ENCODE peak calls at places on chromosome 1, in nine cellular contexts. O is sigmoid colon, B is tibial nerve, E is breast epithelium, P is adrenal gland, L is HepG2, I is heart left ventricle, F is ovary, S is HCT116. V is an unnamed sample.

GRCh38 chr1:6260433-6260934 is 414 bp downstream of the GPR153 start:
- DNase-seq in F (peak; percentile 47), I (peak; percentile 30), B (no peak), L (no peak), P (no peak), O (peak; percentile 77), E (no peak), S (no peak), V (no peak)

GRCh38 chr1:154014154-154014910 is 23.8 kb downstream of the RPS27 start:
- DNase-seq in E (no peak), B (no peak), F (no peak), P (no peak), I (no peak), L (no peak), S (no peak), O (no peak), V (no peak)

GRCh38 chr1:153795934-153796785 is 21.0 kb downstream of the SLC27A3 start:
- DNase-seq in L (no peak), I (no peak), F (peak; percentile 10), O (peak; percentile 56), P (peak; percentile 48), S (no peak), B (no peak), E (no peak), V (no peak)

GRCh38 chr1:27418786-27419185 is 26.4 kb downstream of the GPR3 start:
- DNase-seq in B (no peak), I (no peak), O (no peak), S (no peak), E (no peak), L (no peak), P (no peak), F (no peak), V (no peak)

GRCh38 chr1:150931773-150932172 is 5.6 kb downstream of the SETDB1 start:
- DNase-seq in E (no peak), P (no peak), L (no peak), S (no peak), I (no peak), O (no peak), B (no peak), F (no peak), V (no peak)

GRCh38 chr1:229305402-229305801 is 34.5 kb downstream of the RAB4A start:
- DNase-seq in E (no peak), F (no peak), S (no peak), L (no peak), P (no peak), O (no peak), B (no peak), I (no peak), V (no peak)

GRCh38 chr1:6062670-6063069 is 17.0 kb downstream of the KCNAB2 start:
- DNase-seq in O (no peak), B (no peak), E (no peak), F (no peak), P (no peak), S (no peak), L (no peak), I (no peak), V (no peak)

GRCh38 chr1:16067127-16067768 is 6.2 kb downstream of the FAM131C start:
- DNase-seq in P (peak; percentile 95), S (no peak), L (peak; percentile 61), F (no peak), I (no peak), B (no peak), O (no peak), E (no peak), V (no peak)

GRCh38 chr1:192448026-192448578 is 127.5 kb upstream of the RGS1 start:
- DNase-seq in O (no peak), S (no peak), I (no peak), P (no peak), L (no peak), F (no peak), E (no peak), B (no peak), V (no peak)

GRCh38 chr1:227883641-227884301 is 64.0 kb downstream of the WNT9A start:
- DNase-seq in I (no peak), S (no peak), E (no peak), F (peak; percentile 6), O (peak; percentile 55), P (peak; percentile 28), L (no peak), B (no peak), V (peak; percentile 66)

GRCh38 chr1:66337249-66337648 is 196.7 kb upstream of the SGIP1 start:
- DNase-seq in O (no peak), I (no peak), F (no peak), E (no peak), S (no peak), L (no peak), B (no peak), P (no peak), V (peak; percentile 79)

GRCh38 chr1:22414244-22414751 is 37.4 kb upstream of the ZBTB40 start:
- DNase-seq in O (no peak), S (no peak), B (no peak), I (no peak), P (peak; percentile 85), F (peak; percentile 60), E (peak; percentile 77), L (peak; percentile 95), V (no peak)

GRCh38 chr1:36369472-36369871 is 16.3 kb downstream of the STK40 start:
- DNase-seq in O (no peak), E (no peak), I (no peak), P (no peak), L (no peak), S (no peak), F (no peak), B (no peak), V (no peak)

GRCh38 chr1:36377776-36378175 is 7.9 kb downstream of the STK40 start:
- DNase-seq in O (no peak), S (no peak), E (no peak), B (no peak), P (no peak), L (no peak), F (no peak), I (no peak), V (no peak)

GRCh38 chr1:36367798-36368197 is 17.9 kb downstream of the STK40 start:
- DNase-seq in S (no peak), I (no peak), O (no peak), L (no peak), B (no peak), F (no peak), E (no peak), P (no peak), V (no peak)

GRCh38 chr1:36369061-36369470 is 16.7 kb downstream of the STK40 start:
- DNase-seq in I (peak; percentile 76), E (peak; percentile 80), L (peak; percentile 57), P (peak; percentile 92), F (peak; percentile 64), S (peak; percentile 43), B (peak; percentile 92), O (peak; percentile 86), V (peak; percentile 92)

DNA sequence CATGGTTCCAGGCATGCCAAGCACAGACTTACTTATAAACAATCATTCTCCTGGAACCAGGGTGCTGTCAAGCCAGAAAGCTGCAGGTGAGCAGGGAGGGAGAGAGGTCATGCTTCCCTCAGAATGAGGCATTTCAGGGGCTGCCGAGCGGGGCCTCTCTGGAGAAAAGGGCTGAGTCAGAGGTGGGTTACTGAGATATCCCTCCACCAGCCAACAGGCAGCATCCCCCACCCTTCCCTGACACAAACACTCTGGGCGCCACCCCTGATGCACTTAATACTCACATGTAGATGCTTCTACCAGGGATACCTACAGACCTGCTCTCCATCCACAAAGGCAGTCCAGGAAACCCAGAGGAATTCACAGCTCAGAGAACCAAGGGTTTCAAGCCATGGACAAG is 13.1 kb downstream of the STK40 start:
- DNase-seq in P (no peak), E (no peak), B (no peak), L (no peak), F (no peak), S (no peak), I (no peak), O (no peak), V (no peak)
- H3K4me1 ChIP-seq in P (peaks cover 49% of the 10 kb centered on the region), E (peaks cover 14% of the 10 kb centered on the region), B (peaks cover 74% of the 10 kb centered on the region), L (peaks cover 63% of the 10 kb centered on the region), F (peaks cover 26% of the 10 kb centered on the region), S (peaks cover 55% of the 10 kb centered on the region), I (peaks cover 80% of the 10 kb centered on the region), O (peaks cover 64% of the 10 kb centered on the region), V (peaks cover 100% of the 10 kb centered on the region)

DNA sequence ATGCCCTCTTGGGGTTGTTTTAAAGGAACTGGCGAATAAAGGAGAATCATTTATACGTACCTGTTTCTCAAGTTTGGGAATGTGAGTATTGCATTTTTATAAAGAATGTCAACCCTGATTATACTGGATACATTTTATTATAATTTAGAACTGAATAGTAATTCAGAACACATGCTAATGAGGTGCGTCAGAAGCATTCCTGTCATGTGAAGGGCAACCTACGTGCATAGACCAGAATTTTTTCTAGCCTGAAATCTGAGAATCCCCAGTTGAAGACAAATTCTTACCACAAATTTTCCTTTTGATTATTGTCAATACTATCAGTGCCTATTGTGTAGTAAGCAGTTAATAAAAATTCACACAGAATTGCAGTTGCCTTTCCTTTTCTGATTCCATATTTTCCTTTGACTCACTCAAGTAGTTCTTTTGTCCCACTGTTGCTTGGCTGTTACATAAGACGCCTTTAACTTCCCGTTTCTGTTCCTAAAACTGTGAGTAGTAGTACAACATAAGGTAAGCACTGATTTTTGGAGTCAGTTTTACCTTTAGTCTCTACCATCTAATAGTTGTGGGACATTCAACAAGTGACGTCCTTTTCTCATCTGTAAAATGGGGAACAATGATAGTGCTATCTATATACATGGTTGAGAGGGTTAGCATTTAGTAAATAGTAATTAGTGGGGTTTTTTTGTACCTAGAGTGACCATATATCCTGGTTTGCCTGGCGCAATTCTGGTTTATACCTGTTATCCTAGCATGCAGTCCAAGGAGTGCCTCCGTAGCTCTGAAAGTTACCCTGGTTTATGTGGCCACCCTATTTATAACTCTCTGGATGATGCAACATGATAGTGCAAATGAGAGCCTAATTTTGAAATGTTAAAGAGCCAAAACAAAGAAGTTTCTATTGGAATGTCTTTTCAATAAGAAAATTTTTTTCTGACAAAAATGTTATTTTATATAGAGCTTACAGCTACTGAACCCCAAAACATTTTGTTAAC is 5.4 kb downstream of the AHCYL1 start:
- DNase-seq in I (no peak), L (no peak), S (no peak), O (no peak), E (no peak), P (no peak), F (no peak), B (no peak), V (no peak)
- TF ChIP-seq POLR2A in I (no peak), L (no peak), S (no peak), O (no peak), E (no peak), P (no peak), F (no peak), B (no peak), V (no peak)

DNA sequence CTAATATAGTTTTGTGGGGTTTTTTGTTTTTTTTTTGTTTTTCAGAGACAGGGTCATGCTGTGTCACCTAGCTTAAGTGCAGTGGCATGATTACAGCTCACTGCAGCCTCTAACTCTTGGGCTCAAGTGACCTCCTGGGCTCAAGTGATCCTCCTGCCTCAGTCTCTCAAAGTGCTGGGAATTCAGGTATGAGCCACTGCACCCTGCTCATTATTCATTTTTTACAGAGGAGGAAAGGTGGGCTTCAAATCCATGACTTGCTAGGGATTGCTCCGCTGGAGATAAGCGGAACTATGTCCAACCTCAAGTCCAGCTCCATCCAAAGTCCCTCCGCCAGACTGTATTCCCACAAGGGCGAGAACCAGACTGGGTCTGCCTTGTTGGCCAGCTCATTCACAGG is 8.0 kb upstream of the SPOCD1 start:
- DNase-seq in L (no peak), S (no peak), F (no peak), O (no peak), P (no peak), I (no peak), B (no peak), E (no peak), V (no peak)
- H3K27ac ChIP-seq in L (no peak overlapping the region), S (no peak overlapping the region), F (no peak overlapping the region), O (no peak overlapping the region), P (no peak overlapping the region), I (no peak overlapping the region), B (no peak overlapping the region), E (no peak overlapping the region), V (no peak overlapping the region)

GRCh38 chr1:165683848-165684485 is 14.4 kb downstream of the ALDH9A1 start:
- DNase-seq in S (no peak), I (no peak), F (no peak), B (no peak), L (no peak), P (no peak), E (no peak), O (no peak), V (no peak)
- H3K4me1 ChIP-seq in S (no peaks in the 10 kb centered on the region), I (peaks cover 4% of the 10 kb centered on the region), F (no peaks in the 10 kb centered on the region), B (no peaks in the 10 kb centered on the region), L (peaks cover 15% of the 10 kb centered on the region), P (peaks cover 50% of the 10 kb centered on the region), E (no peaks in the 10 kb centered on the region), O (no peaks in the 10 kb centered on the region), V (peaks cover 27% of the 10 kb centered on the region)